ENCODE peak calls at places on chromosomes 6 and 20, in eight cellular contexts. L is head of caudate nucleus, D is prostate gland, T is right lobe of liver, O is ACHN, E is nephron progenitor cell, F is GM04504, M is GM12865. K is an unnamed sample.

GRCh38 chr6:130307752-130308361 is 58.0 kb upstream of the TMEM200A start:
- DNase-seq in L (no peak), D (no peak), T (no peak), O (no peak), E (no peak), F (peak; percentile 37), M (no peak), K (no peak)

GRCh38 chr20:17624551-17625245 is 54.8 kb downstream of the DSTN start:
- DNase-seq in L (no peak), D (no peak), T (peak; percentile 48), O (no peak), E (no peak), F (no peak), M (no peak), K (no peak)

GRCh38 chr6:160513836-160514235 is 150.2 kb downstream of the LPA start:
- DNase-seq in L (no peak), D (no peak), T (no peak), O (no peak), E (no peak), F (no peak), M (no peak), K (no peak)

GRCh38 chr6:38185244-38185643 is 365.7 kb downstream of the ZFAND3 start:
- DNase-seq in L (peak; percentile 21), D (no peak), T (no peak), O (no peak), E (no peak), F (no peak), M (no peak), K (no peak)

GRCh38 chr6:157724138-157724537 is 98.9 kb upstream of the SNX9 start:
- DNase-seq in L (no peak), D (no peak), T (no peak), O (no peak), E (no peak), F (no peak), M (no peak), K (no peak)

GRCh38 chr6:37126961-37127360 is 43.0 kb upstream of the PIM1 start:
- DNase-seq in L (no peak), D (no peak), T (no peak), O (no peak), E (no peak), F (no peak), M (no peak), K (no peak)

GRCh38 chr6:56720882-56721281 is 78.2 kb upstream of the DST start:
- DNase-seq in L (no peak), D (no peak), T (no peak), O (no peak), E (no peak), F (no peak), M (no peak), K (no peak)

GRCh38 chr6:154289818-154290508 is 66.6 kb downstream of the IPCEF1 start:
- DNase-seq in L (no peak), D (no peak), T (no peak), O (no peak), E (no peak), F (no peak), M (no peak), K (no peak)

GRCh38 chr6:108687921-108688320 is 127.2 kb downstream of the FOXO3 start:
- DNase-seq in L (no peak), D (no peak), T (no peak), O (no peak), E (no peak), F (no peak), M (no peak), K (no peak)

K was measured in GM13976.